ENCODE peak calls at places on chromosomes 2 and 18, in six cellular contexts. X is A549, V is HCT116, W is pancreas, Z is lower lobe of right lung, I is colonic mucosa. H is an unnamed sample.
A peak's percentile ranks its signal among the peaks of the same experiment; 100 is the strongest.

GRCh38 chr18:598053-598665 is 1.4 kb downstream of the CLUL1 start:
- DNase-seq in V (no peak), I (no peak), Z (no peak), X (no peak), W (no peak), H (no peak)

GRCh38 chr2:46296840-46297545 is at the start of gene EPAS1:
- DNase-seq in V (no peak), X (peak; percentile 89), Z (peak; percentile 97), I (peak; percentile 97), W (peak; percentile 95), H (peak; percentile 97)

GRCh38 chr2:220670461-220670979 is 901.6 kb downstream of the EPHA4 start:
- DNase-seq in Z (no peak), I (peak; percentile 23), W (no peak), V (no peak), X (no peak), H (no peak)

GRCh38 chr18:21110667-21111350 is 804 bp downstream of the ROCK1 start:
- DNase-seq in X (peak; percentile 19), V (no peak), Z (peak; percentile 73), W (peak; percentile 76), I (peak; percentile 70), H (peak; percentile 66)

GRCh38 chr18:68400889-68401288 is 314.0 kb downstream of the TMX3 start:
- DNase-seq in V (no peak), Z (no peak), I (no peak), X (no peak), W (no peak), H (no peak)

GRCh38 chr2:240473211-240473610 is 37.7 kb downstream of the GPC1 start:
- DNase-seq in Z (no peak), V (no peak), X (no peak), W (no peak), I (no peak), H (no peak)

GRCh38 chr2:46167924-46168323 is 129.3 kb upstream of the EPAS1 start:
- DNase-seq in V (no peak), X (no peak), I (no peak), Z (no peak), W (no peak), H (no peak)

GRCh38 chr2:237283136-237283928 is 130.6 kb downstream of the COL6A3 start:
- DNase-seq in W (no peak), I (no peak), Z (no peak), V (no peak), X (no peak), H (no peak)

GRCh38 chr2:45184606-45185005 is 175.4 kb upstream of the SIX2 start:
- DNase-seq in X (no peak), W (no peak), I (no peak), V (peak; percentile 28), Z (no peak), H (no peak)

GRCh38 chr2:39484620-39485495 is 47.8 kb upstream of the MAP4K3 start:
- DNase-seq in V (no peak), Z (no peak), W (no peak), I (no peak), X (no peak), H (no peak)

GRCh38 chr2:134669731-134670669 is 48.8 kb downstream of the TMEM163 start:
- DNase-seq in V (no peak), Z (peak; percentile 85), W (peak; percentile 86), X (no peak), I (no peak), H (no peak)

GRCh38 chr2:86274918-86275275 is 62.5 kb downstream of the REEP1 start:
- DNase-seq in I (peak; percentile 89), Z (no peak), V (no peak), W (peak; percentile 85), X (no peak), H (no peak)

GRCh38 chr18:21897811-21898210 is 157.2 kb downstream of the MIB1 start:
- DNase-seq in I (peak; percentile 76), V (peak; percentile 41), Z (no peak), W (no peak), X (peak; percentile 55), H (no peak)

GRCh38 chr2:42060718-42061619 is 13.1 kb downstream of the PKDCC start:
- DNase-seq in Z (no peak), V (no peak), W (no peak), I (peak; percentile 83), X (no peak), H (no peak)

GRCh38 chr2:102033028-102033749 is 41.4 kb downstream of the IL1R2 start:
- DNase-seq in W (peak; percentile 84), Z (peak; percentile 82), I (peak; percentile 46), V (no peak), X (peak; percentile 67), H (peak; percentile 79)

GRCh38 chr18:57004366-57005121 is 142.3 kb upstream of the BOD1L2 start:
- DNase-seq in X (peak; percentile 20), Z (no peak), W (no peak), I (no peak), V (no peak), H (no peak)

GRCh38 chr2:110674620-110675555 is 3.0 kb downstream of the BUB1 start:
- DNase-seq in Z (peak; percentile 51), I (peak; percentile 29), V (no peak), X (peak; percentile 42), W (no peak), H (no peak)

GRCh38 chr2:238141541-238142318 is 3.3 kb downstream of the KLHL30 start:
- DNase-seq in I (peak; percentile 94), V (peak; percentile 47), W (peak; percentile 70), X (peak; percentile 78), Z (peak; percentile 75), H (peak; percentile 57)

GRCh38 chr2:129376404-129377077 is 602.9 kb upstream of the RAB6C start:
- DNase-seq in X (no peak), Z (no peak), W (no peak), V (no peak), I (no peak), H (no peak)

GRCh38 chr18:59884331-59884730 is 15.5 kb upstream of the PMAIP1 start:
- DNase-seq in V (no peak), W (no peak), I (no peak), Z (no peak), X (no peak), H (no peak)

GRCh38 chr2:106160786-106161261 is 33.3 kb downstream of the UXS1 start:
- DNase-seq in Z (no peak), I (no peak), X (no peak), W (no peak), V (no peak), H (no peak)

GRCh38 chr2:40244251-40245010 is 207.5 kb downstream of the SLC8A1 start:
- DNase-seq in I (peak; percentile 65), X (peak; percentile 57), W (no peak), V (peak; percentile 33), Z (peak; percentile 48), H (no peak)

GRCh38 chr2:195545811-195546210 is 111.2 kb upstream of the SLC39A10 start:
- DNase-seq in I (no peak), V (no peak), W (no peak), Z (no peak), X (no peak), H (no peak)

GRCh38 chr2:231461516-231461971 is 2.7 kb downstream of the NCL start:
- DNase-seq in Z (no peak), X (no peak), W (no peak), V (no peak), I (no peak), H (no peak)

GRCh38 chr2:241777686-241778627 is 1.3 kb downstream of the GAL3ST2 start:
- DNase-seq in I (peak; percentile 48), X (no peak), Z (no peak), V (no peak), W (no peak), H (no peak)

GRCh38 chr18:10329116-10329515 is 125.3 kb upstream of the APCDD1 start:
- DNase-seq in W (no peak), X (no peak), Z (no peak), I (no peak), V (no peak), H (no peak)

DNA sequence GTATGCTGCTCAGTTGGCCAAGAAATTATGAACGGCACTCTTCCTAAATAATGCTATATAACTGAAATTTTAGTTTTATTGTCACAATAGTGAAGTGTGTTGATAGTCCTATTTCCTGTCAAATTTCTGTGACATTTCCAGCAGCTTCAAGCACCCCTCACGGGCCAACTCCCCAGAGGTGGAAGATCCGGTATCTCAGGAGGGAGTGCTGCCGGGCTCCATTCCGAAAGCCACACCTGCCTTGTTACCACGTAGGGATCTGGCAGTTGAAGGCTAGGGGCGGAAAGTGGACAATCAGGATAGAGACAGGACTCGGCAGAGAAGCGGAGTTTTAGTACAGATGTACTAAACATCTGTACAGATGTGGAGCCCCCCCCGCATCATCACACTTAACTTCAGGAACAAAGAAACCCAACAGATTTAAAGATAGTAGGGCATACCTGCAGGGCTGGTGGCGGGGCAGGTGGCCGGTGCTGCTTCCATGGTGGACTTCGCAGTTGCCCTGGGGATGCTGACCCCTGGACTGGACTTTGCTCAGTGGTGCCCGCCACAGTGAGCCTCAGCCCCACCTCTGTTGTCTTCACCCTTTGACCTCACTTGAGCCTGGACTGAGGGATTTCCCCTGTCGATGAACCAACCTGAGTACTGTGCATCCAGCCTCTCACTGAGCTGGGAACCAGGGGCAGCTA is 22.3 kb downstream of the ASAP2 start:
- DNase-seq in W (no peak), Z (no peak), V (no peak), I (no peak), X (no peak), H (no peak)
- H3K27ac ChIP-seq in W (no peak overlapping the region), Z (no peak overlapping the region), V (no peak overlapping the region), I (no peak overlapping the region), X (no peak overlapping the region), H (no peak overlapping the region)

GRCh38 chr2:38106420-38107182 is 30.6 kb upstream of the CYP1B1 start:
- DNase-seq in V (no peak), I (no peak), W (no peak), Z (no peak), X (peak; percentile 36), H (no peak)

GRCh38 chr2:38107738-38108410 is 31.9 kb upstream of the CYP1B1 start:
- DNase-seq in Z (no peak), X (no peak), W (no peak), V (no peak), I (no peak), H (no peak)

GRCh38 chr2:38105911-38106310 is 30.0 kb upstream of the CYP1B1 start:
- DNase-seq in V (no peak), I (no peak), X (no peak), W (no peak), Z (no peak), H (no peak)

GRCh38 chr2:38108907-38109731 is 33.2 kb upstream of the CYP1B1 start:
- DNase-seq in I (no peak), W (no peak), Z (no peak), V (no peak), X (peak; percentile 32), H (no peak)

DNA sequence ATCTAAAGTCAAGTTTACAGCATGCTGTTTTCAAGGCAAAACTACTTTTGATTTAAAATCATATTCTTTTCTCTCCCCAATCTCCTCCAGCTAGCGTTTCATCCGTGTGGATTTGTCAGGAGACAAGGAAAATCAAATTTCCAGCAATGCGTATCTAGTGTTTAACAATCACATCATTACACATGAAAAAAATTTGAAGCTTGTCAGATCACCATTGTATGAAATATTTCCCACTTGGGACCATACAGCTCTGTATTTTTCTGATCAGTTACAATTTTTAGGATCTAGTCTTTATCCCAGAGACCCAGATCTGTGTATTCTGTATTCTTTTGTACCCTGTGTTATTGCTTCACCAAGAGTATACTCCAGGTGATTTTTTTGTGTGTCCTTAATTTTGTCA is 28.6 kb upstream of the CYP1B1 start:
- DNase-seq in I (no peak), Z (no peak), V (no peak), W (no peak), X (no peak), H (no peak)
- TF ChIP-seq CTCF in I (no peak), Z (no peak), V (no peak), W (no peak), X (no peak), H (no peak)

GRCh38 chr2:33213648-33214047 is 262.8 kb upstream of the RASGRP3 start:
- DNase-seq in W (no peak), I (no peak), X (no peak), Z (no peak), V (no peak), H (no peak)
- H3K27ac ChIP-seq in W (no peak overlapping the region), I (no peak overlapping the region), X (peak overlapping the region; percentile 73), Z (no peak overlapping the region), V (no peak overlapping the region), H (no peak overlapping the region)

GRCh38 chr18:48974304-48975220 is 23.8 kb upstream of the SMAD7 start:
- DNase-seq in I (no peak), V (no peak), W (no peak), X (no peak), Z (no peak), H (no peak)
- TF ChIP-seq CTCF in I (no peak), V (no peak), W (no peak), X (no peak), Z (no peak), H (no peak)